ENCODE peak calls at places on chromosomes 3 and 15, in seven cellular contexts. J is lung; R is NCI-H446; Y is stimulated activated effector memory CD8-positive, alpha-beta T cell treated with anti-CD3 and anti-CD28 coated beads, Interleukin-12 subunit alpha, Interleukin-12 subunit beta, amount 100 ng/mL, for 72 hours; Z is ascending aorta; H is WERI-Rb-1; K is progenitor cell of endocrine pancreas. F is an unnamed sample.

GRCh38 chr3:194312186-194312742 is 38.9 kb downstream of the CPN2 start:
- DNase-seq in J (no peak), R (no peak), Y (no peak), Z (no peak), H (no peak), K (no peak), F (no peak)

GRCh38 chr3:113264249-113264648 is 52.9 kb downstream of the BOC start:
- DNase-seq in J (no peak), R (peak; percentile 96), Y (no peak), Z (no peak), H (peak; percentile 59), K (no peak), F (no peak)

GRCh38 chr15:79007066-79007465 is 62.2 kb upstream of the CTSH start:
- DNase-seq in J (peak; percentile 63), R (no peak), Y (no peak), Z (no peak), H (peak; percentile 71), K (peak; percentile 55), F (no peak)

GRCh38 chr3:115710799-115711198 is 87.5 kb downstream of the GAP43 start:
- DNase-seq in J (no peak), R (no peak), Y (no peak), Z (no peak), H (no peak), K (no peak), F (no peak)

GRCh38 chr15:66046326-66046725 is 177.0 kb downstream of the RAB11A start:
- DNase-seq in J (no peak), R (no peak), Y (no peak), Z (no peak), H (no peak), K (no peak), F (no peak)

GRCh38 chr3:124263168-124263567 is 271.2 kb upstream of the ROPN1 start:
- DNase-seq in J (no peak), R (no peak), Y (no peak), Z (no peak), H (no peak), K (no peak), F (no peak)

GRCh38 chr3:9911863-9912262 is 5.0 kb upstream of the IL17RC start:
- DNase-seq in J (no peak), R (no peak), Y (no peak), Z (no peak), H (no peak), K (no peak), F (no peak)

GRCh38 chr15:52653451-52653964 is 25.7 kb downstream of the ATOSA start:
- DNase-seq in J (no peak), R (no peak), Y (no peak), Z (no peak), H (no peak), K (no peak), F (no peak)

GRCh38 chr3:123732447-123732846 is 147.6 kb upstream of the HACD2 start:
- DNase-seq in J (no peak), R (no peak), Y (no peak), Z (no peak), H (no peak), K (no peak), F (no peak)

GRCh38 chr15:97470417-97470816 is 490.1 kb upstream of the ARRDC4 start:
- DNase-seq in J (no peak), R (no peak), Y (no peak), Z (no peak), H (no peak), K (no peak), F (no peak)

GRCh38 chr3:50088725-50089602 is at the start of gene RBM5:
- DNase-seq in J (peak; percentile 94), R (peak; percentile 81), Y (peak; percentile 94), Z (peak; percentile 96), H (peak; percentile 95), K (peak; percentile 73), F (peak; percentile 81)

GRCh38 chr3:42683875-42684593 is 1.3 kb upstream of the KLHL40 start:
- DNase-seq in J (peak; percentile 53), R (no peak), Y (no peak), Z (peak; percentile 96), H (peak; percentile 5), K (no peak), F (peak; percentile 28)

GRCh38 chr3:196096382-196096953 is 14.6 kb upstream of the TFRC start:
- DNase-seq in J (no peak), R (peak; percentile 19), Y (no peak), Z (peak; percentile 75), H (no peak), K (no peak), F (no peak)

GRCh38 chr3:70824785-70825184 is 512.3 kb upstream of the MDFIC2 start:
- DNase-seq in J (no peak), R (peak; percentile 65), Y (no peak), Z (no peak), H (no peak), K (no peak), F (no peak)

GRCh38 chr15:48370460-48370859 is 39.2 kb downstream of the DUT start:
- DNase-seq in J (no peak), R (no peak), Y (no peak), Z (no peak), H (no peak), K (no peak), F (no peak)

GRCh38 chr3:134753999-134754742 is 40.9 kb upstream of the EPHB1 start:
- DNase-seq in J (peak; percentile 20), R (peak; percentile 37), Y (peak; percentile 10), Z (no peak), H (peak; percentile 15), K (no peak), F (no peak)

GRCh38 chr15:79294075-79294474 is 11.6 kb downstream of the ANKRD34C start:
- DNase-seq in J (no peak), R (no peak), Y (no peak), Z (no peak), H (no peak), K (no peak), F (no peak)

GRCh38 chr3:95055288-95055687 is 992.4 kb downstream of the NSUN3 start:
- DNase-seq in J (no peak), R (no peak), Y (no peak), Z (no peak), H (no peak), K (no peak), F (no peak)

GRCh38 chr3:155233213-155233612 is 60.3 kb downstream of the STRIT1 start:
- DNase-seq in J (peak; percentile 33), R (peak; percentile 92), Y (no peak), Z (peak; percentile 79), H (no peak), K (no peak), F (no peak)

GRCh38 chr3:105014631-105015030 is 352.1 kb upstream of the ALCAM start:
- DNase-seq in J (no peak), R (no peak), Y (no peak), Z (no peak), H (no peak), K (no peak), F (no peak)

GRCh38 chr3:105495021-105495420 is 128.3 kb downstream of the ALCAM start:
- DNase-seq in J (no peak), R (no peak), Y (no peak), Z (no peak), H (no peak), K (no peak), F (no peak)

GRCh38 chr3:196238612-196239190 is 22.4 kb downstream of the SLC51A start:
- DNase-seq in J (no peak), R (no peak), Y (no peak), Z (peak; percentile 22), H (no peak), K (no peak), F (no peak)

GRCh38 chr3:192273611-192274010 is 453.7 kb downstream of the FGF12 start:
- DNase-seq in J (no peak), R (no peak), Y (no peak), Z (no peak), H (no peak), K (no peak), F (no peak)

GRCh38 chr3:153260681-153261080 is 98.7 kb downstream of the RAP2B start:
- DNase-seq in J (peak; percentile 35), R (no peak), Y (no peak), Z (no peak), H (no peak), K (no peak), F (no peak)

GRCh38 chr3:48696156-48696555 is 10.4 kb upstream of the NCKIPSD start:
- DNase-seq in J (no peak), R (no peak), Y (no peak), Z (no peak), H (no peak), K (no peak), F (no peak)

GRCh38 chr3:180359381-180360279 is 242.3 kb upstream of the TTC14 start:
- DNase-seq in J (no peak), R (no peak), Y (no peak), Z (no peak), H (no peak), K (no peak), F (no peak)

GRCh38 chr3:13515036-13515435 is 33.9 kb upstream of the FBLN2 start:
- DNase-seq in J (no peak), R (no peak), Y (no peak), Z (no peak), H (no peak), K (no peak), F (no peak)

GRCh38 chr3:71710906-71711494 is 14.2 kb downstream of the EIF4E3 start:
- DNase-seq in J (no peak), R (peak; percentile 38), Y (no peak), Z (no peak), H (no peak), K (no peak), F (no peak)

GRCh38 chr15:63448261-63448660 is 56.1 kb upstream of the USP3 start:
- DNase-seq in J (no peak), R (no peak), Y (no peak), Z (no peak), H (no peak), K (no peak), F (no peak)

GRCh38 chr3:15361494-15362214 is 29.3 kb upstream of the SH3BP5 start:
- DNase-seq in J (no peak), R (no peak), Y (peak; percentile 84), Z (no peak), H (no peak), K (no peak), F (no peak)

GRCh38 chr3:106745344-106746168 is 631.7 kb upstream of the CCDC54 start:
- DNase-seq in J (no peak), R (no peak), Y (no peak), Z (no peak), H (no peak), K (no peak), F (no peak)

GRCh38 chr15:73560501-73561117 is 72.6 kb downstream of the NPTN start:
- DNase-seq in J (no peak), R (peak; percentile 74), Y (no peak), Z (no peak), H (peak; percentile 16), K (no peak), F (no peak)

GRCh38 chr15:48954538-48954937 is 9.2 kb downstream of the SHC4 start:
- DNase-seq in J (no peak), R (no peak), Y (no peak), Z (peak; percentile 74), H (no peak), K (no peak), F (no peak)

GRCh38 chr3:39142067-39142466 is 11.3 kb downstream of the CSRNP1 start:
- DNase-seq in J (no peak), R (no peak), Y (no peak), Z (no peak), H (no peak), K (no peak), F (no peak)

GRCh38 chr3:16864610-16865313 is 20.0 kb upstream of the PLCL2 start:
- DNase-seq in J (no peak), R (no peak), Y (no peak), Z (no peak), H (no peak), K (no peak), F (no peak)

GRCh38 chr3:126936853-126937395 is 46.0 kb upstream of the PLXNA1 start:
- DNase-seq in J (no peak), R (peak; percentile 90), Y (no peak), Z (peak; percentile 59), H (no peak), K (no peak), F (no peak)

GRCh38 chr3:129281726-129282125 is 3.1 kb downstream of the HMCES start:
- DNase-seq in J (no peak), R (no peak), Y (no peak), Z (no peak), H (no peak), K (no peak), F (no peak)

GRCh38 chr15:70250208-70251201 is 152.8 kb upstream of the TLE3 start:
- DNase-seq in J (no peak), R (no peak), Y (no peak), Z (no peak), H (no peak), K (no peak), F (no peak)